ENCODE peak calls at places on chromosome 2, in seven cellular contexts. S, I, Z, E, C, P and N are unnamed samples.

GRCh38 chr2:72136933-72137497 is 10.6 kb downstream of the CYP26B1 start:
- DNase-seq in S (no peak), I (no peak), Z (no peak), E (no peak), C (no peak), P (no peak), N (no peak)

GRCh38 chr2:151410485-151410833 is 757 bp downstream of the RIF1 start:
- DNase-seq in S (no peak), I (no peak), Z (peak), E (peak), C (no peak), P (no peak), N (peak)

GRCh38 chr2:232761301-232761907 is 15.0 kb downstream of the KCNJ13 start:
- DNase-seq in S (peak), I (no peak), Z (peak), E (peak), C (no peak), P (no peak), N (peak)

GRCh38 chr2:148875387-148876051 is 492 bp downstream of the KIF5C start:
- DNase-seq in S (no peak), I (no peak), Z (no peak), E (no peak), C (no peak), P (no peak), N (no peak)

GRCh38 chr2:212030709-212031108 is 507.9 kb downstream of the ERBB4 start:
- DNase-seq in S (no peak), I (no peak), Z (no peak), E (no peak), C (no peak), P (no peak), N (no peak)

GRCh38 chr2:134776836-134777235 is 58.0 kb upstream of the TMEM163 start:
- DNase-seq in S (no peak), I (no peak), Z (no peak), E (peak), C (no peak), P (no peak), N (no peak)

GRCh38 chr2:9100080-9100876 is 96.8 kb upstream of the MBOAT2 start:
- DNase-seq in S (no peak), I (no peak), Z (no peak), E (no peak), C (no peak), P (no peak), N (no peak)

GRCh38 chr2:37916512-37917082 is 8.5 kb upstream of the RMDN2 start:
- DNase-seq in S (no peak), I (peak), Z (no peak), E (no peak), C (peak), P (peak), N (peak)

GRCh38 chr2:109447251-109447661 is 166.5 kb downstream of the SEPTIN10 start:
- DNase-seq in S (no peak), I (peak), Z (no peak), E (peak), C (peak), P (peak), N (peak)

DNA sequence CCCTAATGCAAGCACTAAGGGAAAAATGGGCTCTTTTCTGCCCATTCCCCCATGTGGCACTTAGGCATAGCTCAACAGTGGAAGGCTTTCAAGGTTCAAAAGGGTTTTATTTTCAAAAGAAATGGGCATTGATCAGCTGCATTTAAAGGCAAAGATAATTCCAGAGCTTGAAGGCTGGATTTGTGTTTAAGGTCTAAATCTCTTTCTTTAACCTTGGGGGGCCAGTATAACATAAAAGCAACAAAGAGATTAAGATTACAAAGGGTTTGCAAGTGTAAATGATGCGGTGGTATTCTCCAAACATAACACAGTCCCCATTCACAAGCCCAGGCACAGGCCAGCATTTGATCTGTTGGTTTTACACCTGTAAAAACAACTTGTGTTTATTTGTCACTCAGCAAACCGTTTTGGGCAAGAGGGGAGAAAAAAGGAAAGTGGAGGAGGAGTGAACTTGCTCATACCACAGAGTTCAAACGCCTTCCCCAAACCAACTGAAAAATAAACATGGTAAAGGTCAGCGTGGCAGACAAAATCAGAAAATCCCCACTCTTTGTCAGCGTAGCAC is 427.5 kb downstream of the BCL11A start:
- DNase-seq in S (no peak), I (no peak), Z (no peak), E (peak), C (no peak), P (no peak), N (no peak)
- TF ChIP-seq CTCF in S (no peak), I (no peak), Z (no peak), E (no peak), C (no peak), P (no peak), N (no peak)

GRCh38 chr2:214066847-214067246 is 344.0 kb upstream of the VWC2L start:
- DNase-seq in S (no peak), I (no peak), Z (no peak), E (peak), C (no peak), P (no peak), N (no peak)

DNA sequence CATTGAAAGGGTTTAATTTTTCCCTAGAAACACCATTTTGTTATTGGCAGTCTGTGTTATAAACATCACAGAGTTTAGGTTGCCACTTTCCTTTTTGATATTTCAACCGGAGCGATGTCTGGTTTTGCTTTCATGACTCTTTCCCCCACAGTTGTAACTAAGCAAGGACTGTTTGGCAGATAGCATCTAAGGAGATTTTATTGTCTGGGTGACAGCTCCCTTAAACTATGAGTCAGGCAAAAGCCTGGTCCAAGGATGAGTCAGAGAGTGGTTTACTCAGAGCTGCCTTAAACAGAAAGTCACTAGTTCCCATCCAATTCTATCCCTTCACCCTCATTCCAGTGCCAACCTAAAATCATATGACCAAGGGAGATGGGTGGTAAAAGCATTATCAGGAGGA is 341.6 kb upstream of the VWC2L start:
- DNase-seq in S (peak), I (no peak), Z (peak), E (no peak), C (peak), P (peak), N (peak)
- H3K4me3 ChIP-seq in S (peak), I (no peak), Z (no peak), E (no peak), C (peak), P (no peak), N (peak)

GRCh38 chr2:62410015-62410453 is 96.0 kb downstream of the TMEM17 start:
- DNase-seq in S (no peak), I (no peak), Z (no peak), E (peak), C (no peak), P (no peak), N (no peak)
- TF ChIP-seq CTCF in S (no peak), I (no peak), Z (peak), E (peak), C (no peak), P (no peak), N (no peak)

GRCh38 chr2:7881038-7881437 is 800.8 kb upstream of the ID2 start:
- DNase-seq in S (no peak), I (no peak), Z (no peak), E (no peak), C (no peak), P (no peak), N (no peak)

GRCh38 chr2:7880126-7880525 is 801.7 kb upstream of the ID2 start:
- DNase-seq in S (no peak), I (no peak), Z (no peak), E (no peak), C (no peak), P (no peak), N (no peak)

GRCh38 chr2:7880561-7880960 is 801.3 kb upstream of the ID2 start:
- DNase-seq in S (no peak), I (no peak), Z (no peak), E (no peak), C (no peak), P (no peak), N (no peak)

GRCh38 chr2:7881456-7881855 is 800.4 kb upstream of the ID2 start:
- DNase-seq in S (no peak), I (no peak), Z (no peak), E (no peak), C (no peak), P (no peak), N (no peak)

GRCh38 chr2:7878786-7879515 is 802.9 kb upstream of the ID2 start:
- DNase-seq in S (no peak), I (no peak), Z (no peak), E (peak), C (no peak), P (no peak), N (peak)
- H3K4me3 ChIP-seq in S (no peak), I (no peak), Z (no peak), E (no peak), C (no peak), P (no peak), N (no peak)

DNA sequence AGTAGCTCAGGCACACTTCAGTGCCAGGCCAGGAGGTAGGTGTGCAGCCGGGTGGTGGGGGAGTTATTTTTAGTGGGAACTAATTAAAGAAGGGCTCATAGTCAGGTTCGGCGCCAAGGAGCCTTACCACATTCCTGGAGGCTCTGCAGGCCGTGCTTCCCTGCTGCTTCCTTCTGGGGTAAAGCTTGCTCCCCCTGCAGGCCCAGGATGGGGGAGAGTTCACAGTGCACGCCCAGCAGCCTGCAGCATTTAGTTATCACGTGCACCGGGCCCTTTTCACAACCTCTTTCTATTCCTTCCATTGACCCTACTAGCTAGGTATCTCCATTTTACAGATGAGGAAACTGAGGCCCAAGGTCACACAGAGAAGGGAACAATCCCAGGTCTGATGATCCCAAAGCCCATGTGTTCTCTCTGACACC is 2.5 kb downstream of the KCNF1 start:
- DNase-seq in S (no peak), I (no peak), Z (peak), E (peak), C (no peak), P (no peak), N (no peak)
- TF ChIP-seq CTCF in S (peak), I (no peak), Z (peak), E (peak), C (peak), P (peak), N (peak)